ENCODE peak calls at places on chromosomes 7 and 10, in four cellular contexts. One of them, this sample, is unnamed.

GRCh38 chr10:68559872-68560200 is 301 bp upstream of the TET1 start:
- DNase-seq in H9: no peak
- DNase-seq in colonic mucosa: no peak
- DNase-seq in neural crest cell: no peak
- DNase-seq in this sample: no peak

GRCh38 chr7:90677742-90678439 is 81.8 kb downstream of the CDK14 start:
- DNase-seq in H9: no peak
- DNase-seq in colonic mucosa: no peak
- DNase-seq in neural crest cell: no peak
- DNase-seq in this sample: no peak

GRCh38 chr7:27147211-27148030 is at the start of gene HOXA6:
- DNase-seq in H9: peak
- DNase-seq in colonic mucosa: peak
- DNase-seq in neural crest cell: no peak
- DNase-seq in this sample: no peak

GRCh38 chr7:5420108-5420840 is 3.4 kb downstream of the TNRC18 start:
- DNase-seq in H9: no peak
- DNase-seq in colonic mucosa: no peak
- DNase-seq in neural crest cell: peak
- DNase-seq in this sample: no peak

GRCh38 chr7:69840248-69840647 is 242.0 kb downstream of the AUTS2 start:
- DNase-seq in H9: no peak
- DNase-seq in colonic mucosa: no peak
- DNase-seq in neural crest cell: no peak
- DNase-seq in this sample: no peak

GRCh38 chr10:97752956-97753355 is 16.0 kb downstream of the ZFYVE27 start:
- DNase-seq in H9: no peak
- DNase-seq in colonic mucosa: no peak
- DNase-seq in neural crest cell: no peak
- DNase-seq in this sample: no peak

GRCh38 chr7:74283858-74284447 is 5.3 kb upstream of the CLIP2 start:
- DNase-seq in H9: no peak
- DNase-seq in colonic mucosa: no peak
- DNase-seq in neural crest cell: no peak
- DNase-seq in this sample: no peak

GRCh38 chr7:20560325-20561180 is 54.9 kb upstream of the ABCB5 start:
- DNase-seq in H9: peak
- DNase-seq in colonic mucosa: no peak
- DNase-seq in neural crest cell: no peak
- DNase-seq in this sample: no peak

GRCh38 chr7:1853619-1854520 is 183.8 kb downstream of the ELFN1 start:
- DNase-seq in H9: peak
- DNase-seq in colonic mucosa: no peak
- DNase-seq in neural crest cell: no peak
- DNase-seq in this sample: no peak

DNA sequence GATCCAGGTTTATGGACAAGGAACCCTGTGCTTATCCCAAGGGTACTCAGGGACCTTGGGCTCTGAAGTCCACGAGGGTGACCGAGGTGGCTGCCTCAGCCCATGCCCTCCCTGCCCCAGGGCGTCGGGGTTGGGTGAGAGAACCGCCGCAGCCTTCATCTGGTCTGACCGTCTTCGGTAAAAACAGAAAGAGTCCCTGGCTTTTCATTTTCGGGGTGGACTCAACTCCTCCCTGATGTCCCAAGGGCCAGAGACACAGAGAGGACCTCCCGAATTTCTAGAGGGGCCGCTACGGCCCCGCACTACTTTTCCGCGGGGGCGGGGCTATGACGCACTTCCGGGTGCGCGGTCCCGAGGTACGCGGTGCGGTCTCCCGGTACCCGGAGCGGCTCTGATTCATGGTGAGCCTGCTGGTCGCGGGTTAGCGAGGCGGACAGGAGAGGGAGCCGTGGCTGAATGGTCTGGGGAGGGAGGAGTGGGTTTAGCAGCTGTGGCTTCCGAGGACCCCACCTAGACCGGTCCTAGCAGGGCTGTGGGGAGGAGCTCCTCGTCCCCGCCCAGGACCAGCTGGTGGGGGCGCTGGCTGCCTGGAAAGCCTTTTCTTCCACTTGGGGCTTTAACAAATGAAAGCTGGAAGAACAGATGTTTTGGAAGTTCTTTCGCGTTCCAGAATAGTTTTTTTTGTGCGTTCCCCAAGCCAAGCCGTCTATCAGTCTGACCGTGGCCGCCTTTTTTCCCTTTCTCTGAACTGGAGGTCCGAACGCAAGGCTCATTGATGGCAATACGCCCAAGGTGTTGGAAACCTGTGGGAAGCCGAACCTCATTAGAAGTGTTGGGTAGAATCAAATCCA is at the start of gene ZSCAN21:
- DNase-seq in H9: peak
- DNase-seq in colonic mucosa: peak
- DNase-seq in neural crest cell: peak
- DNase-seq in this sample: peak
- TF ChIP-seq CTCF in H9: no peak
- TF ChIP-seq CTCF in colonic mucosa: no peak
- TF ChIP-seq CTCF in neural crest cell: no peak
- TF ChIP-seq CTCF in this sample: peak

GRCh38 chr7:128210036-128210347 is 31.1 kb upstream of the LEP start:
- DNase-seq in H9: no peak
- DNase-seq in colonic mucosa: no peak
- DNase-seq in neural crest cell: no peak
- DNase-seq in this sample: no peak
- TF ChIP-seq CTCF in H9: no peak
- TF ChIP-seq CTCF in colonic mucosa: no peak
- TF ChIP-seq CTCF in neural crest cell: no peak
- TF ChIP-seq CTCF in this sample: no peak

GRCh38 chr10:5094265-5095205 is at the start of gene AKR1C3:
- DNase-seq in H9: peak
- DNase-seq in colonic mucosa: peak
- DNase-seq in neural crest cell: no peak
- DNase-seq in this sample: peak
- TF ChIP-seq CTCF in H9: peak
- TF ChIP-seq CTCF in colonic mucosa: peak
- TF ChIP-seq CTCF in neural crest cell: peak
- TF ChIP-seq CTCF in this sample: peak

GRCh38 chr7:130959743-130960207 is 225.8 kb upstream of the KLF14 start:
- DNase-seq in H9: no peak
- DNase-seq in colonic mucosa: no peak
- DNase-seq in neural crest cell: no peak
- DNase-seq in this sample: no peak
- TF ChIP-seq CTCF in H9: peak
- TF ChIP-seq CTCF in colonic mucosa: no peak
- TF ChIP-seq CTCF in neural crest cell: peak
- TF ChIP-seq CTCF in this sample: peak

GRCh38 chr10:113441220-113441619 is 111.6 kb upstream of the HABP2 start:
- DNase-seq in H9: no peak
- DNase-seq in colonic mucosa: no peak
- DNase-seq in neural crest cell: no peak
- DNase-seq in this sample: no peak
- TF ChIP-seq CTCF in H9: peak
- TF ChIP-seq CTCF in colonic mucosa: no peak
- TF ChIP-seq CTCF in neural crest cell: no peak
- TF ChIP-seq CTCF in this sample: no peak

GRCh38 chr10:117140525-117140902 is 2.4 kb upstream of the VAX1 start:
- DNase-seq in H9: peak
- DNase-seq in colonic mucosa: no peak
- DNase-seq in neural crest cell: no peak
- DNase-seq in this sample: no peak

GRCh38 chr10:117137031-117137910 is 799 bp downstream of the VAX1 start:
- DNase-seq in H9: peak
- DNase-seq in colonic mucosa: no peak
- DNase-seq in neural crest cell: no peak
- DNase-seq in this sample: no peak

GRCh38 chr10:117137911-117138642 is at the start of gene VAX1:
- DNase-seq in H9: peak
- DNase-seq in colonic mucosa: no peak
- DNase-seq in neural crest cell: no peak
- DNase-seq in this sample: no peak

GRCh38 chr10:117139581-117140524 is 1.8 kb upstream of the VAX1 start:
- DNase-seq in H9: peak
- DNase-seq in colonic mucosa: no peak
- DNase-seq in neural crest cell: no peak
- DNase-seq in this sample: no peak

GRCh38 chr10:117138838-117139580 is 939 bp upstream of the VAX1 start:
- DNase-seq in H9: peak
- DNase-seq in colonic mucosa: no peak
- DNase-seq in neural crest cell: peak
- DNase-seq in this sample: no peak
- TF ChIP-seq CTCF in H9: no peak
- TF ChIP-seq CTCF in colonic mucosa: no peak
- TF ChIP-seq CTCF in neural crest cell: no peak
- TF ChIP-seq CTCF in this sample: no peak

GRCh38 chr10:35640951-35641429 is 1.1 kb downstream of the FZD8 start:
- DNase-seq in H9: peak
- DNase-seq in colonic mucosa: peak
- DNase-seq in neural crest cell: peak
- DNase-seq in this sample: peak

GRCh38 chr10:35639021-35639521 is 3.0 kb downstream of the FZD8 start:
- DNase-seq in H9: peak
- DNase-seq in colonic mucosa: no peak
- DNase-seq in neural crest cell: no peak
- DNase-seq in this sample: no peak

GRCh38 chr10:35641430-35642015 is 573 bp downstream of the FZD8 start:
- DNase-seq in H9: peak
- DNase-seq in colonic mucosa: no peak
- DNase-seq in neural crest cell: peak
- DNase-seq in this sample: no peak

GRCh38 chr10:35639651-35640311 is 2.3 kb downstream of the FZD8 start:
- DNase-seq in H9: peak
- DNase-seq in colonic mucosa: peak
- DNase-seq in neural crest cell: peak
- DNase-seq in this sample: no peak

GRCh38 chr10:35640474-35640873 is 1.6 kb downstream of the FZD8 start:
- DNase-seq in H9: peak
- DNase-seq in colonic mucosa: peak
- DNase-seq in neural crest cell: peak
- DNase-seq in this sample: peak
- TF ChIP-seq CTCF in H9: peak
- TF ChIP-seq CTCF in colonic mucosa: no peak
- TF ChIP-seq CTCF in neural crest cell: peak
- TF ChIP-seq CTCF in this sample: peak

DNA sequence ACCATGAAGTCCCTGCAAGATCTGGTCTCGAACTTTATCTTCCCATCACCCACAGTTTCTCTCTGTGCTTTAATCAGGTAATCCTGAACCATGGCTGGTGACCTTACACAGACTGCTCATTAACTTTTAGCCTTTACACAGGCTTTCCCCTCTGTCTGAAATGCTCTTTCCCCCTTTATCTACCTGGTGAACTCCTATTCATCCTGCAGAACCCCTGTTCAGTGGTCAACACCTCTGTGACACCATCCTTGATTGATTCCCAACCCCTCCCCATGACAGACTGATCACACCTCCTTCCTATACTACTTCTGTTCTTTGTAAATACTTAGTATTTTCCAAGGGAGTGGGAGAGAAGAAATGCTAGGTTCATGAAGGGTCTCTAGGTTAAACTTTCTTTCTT is 254.0 kb downstream of the RPS24 start:
- DNase-seq in H9: no peak
- DNase-seq in colonic mucosa: no peak
- DNase-seq in neural crest cell: no peak
- DNase-seq in this sample: no peak
- TF ChIP-seq CTCF in H9: no peak
- TF ChIP-seq CTCF in colonic mucosa: no peak
- TF ChIP-seq CTCF in neural crest cell: no peak
- TF ChIP-seq CTCF in this sample: no peak

DNA sequence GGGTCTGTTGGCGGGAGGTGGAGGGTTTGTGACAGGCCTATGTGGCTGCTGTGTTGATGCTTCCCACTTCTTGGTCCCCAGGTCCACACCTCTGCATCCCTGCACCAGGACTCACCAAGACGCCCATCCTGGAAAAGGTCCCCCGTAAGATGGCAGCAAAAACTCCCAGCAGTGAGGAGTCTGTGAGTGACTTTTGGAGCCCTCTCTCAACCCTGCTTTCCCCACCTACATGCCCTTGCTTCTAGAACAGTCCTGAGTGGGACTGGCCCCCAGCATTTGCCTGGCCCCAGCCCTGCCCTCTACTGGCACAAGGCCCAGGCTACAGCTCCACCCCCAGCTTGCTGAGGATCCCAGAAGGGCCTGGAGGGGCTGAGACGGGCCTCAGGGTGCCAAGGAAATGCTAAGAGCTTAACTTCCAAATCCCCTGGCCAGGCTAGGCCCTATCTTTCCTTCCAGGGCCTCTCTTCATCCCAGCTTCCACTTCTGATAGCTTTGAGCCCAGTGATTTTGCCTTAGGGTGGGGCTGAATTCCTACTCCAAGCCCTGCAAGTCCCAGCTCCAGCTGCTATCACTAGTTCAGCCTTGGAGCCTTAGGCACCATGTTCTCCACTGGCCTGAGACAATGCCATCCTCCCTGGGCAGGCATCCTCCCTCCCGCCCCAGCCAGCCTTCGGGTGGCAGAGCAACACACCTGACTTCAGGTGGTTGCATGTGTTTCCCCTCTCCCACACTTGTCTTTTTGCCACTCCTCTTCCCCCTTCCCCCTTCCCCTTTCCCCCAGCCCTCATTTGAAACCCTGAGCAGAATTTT is 2.8 kb downstream of the CHAT start:
- DNase-seq in H9: peak
- DNase-seq in colonic mucosa: no peak
- DNase-seq in neural crest cell: no peak
- DNase-seq in this sample: no peak
- TF ChIP-seq CTCF in H9: peak
- TF ChIP-seq CTCF in colonic mucosa: no peak
- TF ChIP-seq CTCF in neural crest cell: no peak
- TF ChIP-seq CTCF in this sample: no peak